ENCODE peak calls at places on chromosomes 16 and 17, in five cellular contexts. V, H, I, S and Y are unnamed samples.

GRCh38 chr17:42388381-42389134 is at the start of gene STAT3:
- DNase-seq in V (peak), H (peak), I (peak), S (peak), Y (peak)

GRCh38 chr16:49457196-49457595 is 83.6 kb downstream of the C16orf78 start:
- DNase-seq in V (no peak), H (no peak), I (no peak), S (peak), Y (peak)

GRCh38 chr16:67173808-67174705 is 3.7 kb downstream of the NOL3 start:
- DNase-seq in V (no peak), H (peak), I (peak), S (peak), Y (peak)

GRCh38 chr17:68033636-68034451 is 1.7 kb upstream of the KPNA2 start:
- DNase-seq in V (peak), H (peak), I (peak), S (no peak), Y (peak)

GRCh38 chr16:11224894-11225676 is 30.9 kb downstream of the SOCS1 start:
- DNase-seq in V (no peak), H (peak), I (no peak), S (no peak), Y (no peak)

GRCh38 chr17:57021226-57021940 is 43.5 kb downstream of the SCPEP1 start:
- DNase-seq in V (no peak), H (no peak), I (no peak), S (no peak), Y (no peak)

GRCh38 chr17:79114455-79115301 is 40.1 kb downstream of the ENGASE start:
- DNase-seq in V (peak), H (no peak), I (peak), S (no peak), Y (no peak)

GRCh38 chr17:44708401-44709263 is at the start of gene DBF4B:
- DNase-seq in V (peak), H (peak), I (peak), S (peak), Y (peak)

GRCh38 chr17:44604149-44605115 is 47.1 kb downstream of the FZD2 start:
- DNase-seq in V (no peak), H (no peak), I (no peak), S (no peak), Y (no peak)

GRCh38 chr16:25550647-25551046 is 141.1 kb upstream of the HS3ST4 start:
- DNase-seq in V (no peak), H (no peak), I (no peak), S (no peak), Y (no peak)

GRCh38 chr16:25553711-25554436 is 137.9 kb upstream of the HS3ST4 start:
- DNase-seq in V (no peak), H (peak), I (no peak), S (no peak), Y (peak)
- H2BK5ac ChIP-seq in V (no peak), H (peak), I (no peak), S (peak), Y (no peak)

GRCh38 chr17:17051791-17052461 is 9.7 kb downstream of the MPRIP start:
- DNase-seq in V (no peak), H (peak), I (no peak), S (no peak), Y (peak)

GRCh38 chr17:17054636-17055035 is 12.4 kb downstream of the MPRIP start:
- DNase-seq in V (no peak), H (no peak), I (no peak), S (no peak), Y (peak)

GRCh38 chr17:17053446-17054379 is 11.5 kb downstream of the MPRIP start:
- DNase-seq in V (no peak), H (no peak), I (no peak), S (no peak), Y (peak)

GRCh38 chr17:17051380-17051779 is 9.1 kb downstream of the MPRIP start:
- DNase-seq in V (no peak), H (no peak), I (no peak), S (no peak), Y (no peak)

GRCh38 chr17:17052462-17053221 is 10.4 kb downstream of the MPRIP start:
- DNase-seq in V (no peak), H (no peak), I (no peak), S (no peak), Y (peak)
- H2BK5ac ChIP-seq in V (no peak), H (no peak), I (no peak), S (no peak), Y (no peak)

DNA sequence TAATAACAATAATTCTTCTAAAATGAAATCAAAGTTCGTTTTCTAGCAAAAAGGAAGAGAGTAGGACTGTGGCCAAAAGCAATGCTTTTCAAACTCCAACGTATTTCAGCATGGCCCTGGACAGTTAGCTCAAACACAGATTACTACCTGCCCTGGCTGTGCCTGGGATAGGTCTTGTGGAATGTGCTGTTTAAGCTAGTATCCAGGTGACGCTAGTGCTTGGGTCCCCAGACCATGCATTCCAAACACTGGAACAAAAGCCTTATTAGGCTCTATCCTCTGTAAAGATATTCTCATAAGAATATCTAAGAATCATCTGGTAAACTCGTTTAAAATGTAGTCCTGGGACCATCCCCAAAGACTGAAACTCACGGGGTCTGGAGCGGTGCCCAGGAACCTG is 52.6 kb upstream of the MEAK7 start:
- DNase-seq in V (no peak), H (no peak), I (no peak), S (no peak), Y (no peak)
- H2BK5ac ChIP-seq in V (no peak), H (no peak), I (no peak), S (no peak), Y (no peak)

GRCh38 chr17:34654276-34654675 is 74.9 kb downstream of the TMEM132E start:
- DNase-seq in V (no peak), H (no peak), I (peak), S (no peak), Y (no peak)

GRCh38 chr17:34652001-34652400 is 72.6 kb downstream of the TMEM132E start:
- DNase-seq in V (no peak), H (no peak), I (peak), S (no peak), Y (no peak)

GRCh38 chr17:34656801-34657200 is 77.4 kb downstream of the TMEM132E start:
- DNase-seq in V (no peak), H (no peak), I (no peak), S (no peak), Y (no peak)

GRCh38 chr17:34651267-34651955 is 72.0 kb downstream of the TMEM132E start:
- DNase-seq in V (no peak), H (no peak), I (no peak), S (no peak), Y (no peak)

GRCh38 chr17:34654871-34655270 is 75.5 kb downstream of the TMEM132E start:
- DNase-seq in V (no peak), H (no peak), I (no peak), S (no peak), Y (no peak)
- H2BK5ac ChIP-seq in V (no peak), H (no peak), I (no peak), S (no peak), Y (no peak)

GRCh38 chr16:81639348-81639747 is 139.7 kb upstream of the PLCG2 start:
- DNase-seq in V (no peak), H (no peak), I (no peak), S (no peak), Y (no peak)
- H2BK5ac ChIP-seq in V (no peak), H (no peak), I (no peak), S (no peak), Y (no peak)

GRCh38 chr16:4474192-4474961 is at the start of gene NMRAL1:
- DNase-seq in V (peak), H (peak), I (peak), S (peak), Y (peak)
- H2BK5ac ChIP-seq in V (no peak), H (peak), I (no peak), S (no peak), Y (no peak)

DNA sequence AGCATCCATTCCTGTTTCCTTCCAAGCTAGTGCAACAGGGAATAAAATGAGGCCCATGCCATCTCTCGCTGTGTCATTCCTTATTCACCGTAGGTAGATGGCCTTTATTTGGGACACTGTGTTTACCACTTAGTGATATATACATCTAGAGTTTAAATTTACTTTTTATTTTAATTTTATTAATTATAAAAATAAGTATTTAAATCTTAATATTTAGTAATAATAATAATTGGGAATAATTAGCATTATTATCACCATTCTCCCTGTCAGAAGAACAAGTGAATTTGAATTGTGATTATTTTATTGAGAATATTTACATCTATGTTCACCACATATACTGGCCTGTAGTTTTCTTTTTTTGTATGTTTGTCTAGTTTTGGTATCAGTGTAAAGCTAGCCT is 692.9 kb upstream of the KIF2B start:
- DNase-seq in V (no peak), H (no peak), I (no peak), S (no peak), Y (no peak)
- H2BK5ac ChIP-seq in V (no peak), H (no peak), I (no peak), S (no peak), Y (no peak)

GRCh38 chr16:19582050-19582784 is 26.7 kb downstream of the VPS35L start:
- DNase-seq in V (no peak), H (no peak), I (no peak), S (no peak), Y (no peak)
- H2BK5ac ChIP-seq in V (no peak), H (no peak), I (no peak), S (no peak), Y (no peak)